ENCODE peak calls at places on chromosomes 5 and 9, in nine cellular contexts. R is osteocyte; H is vagina; N is activated CD8-positive, alpha-beta memory T cell treated with anti-CD3 and anti-CD28 coated beads, Interleukin-2, amount 50 U/mL, for 48 hours; D is H7; Y is NCI-H774; L is stimulated activated CD4-positive, alpha-beta T cell treated with anti-CD3 and anti-CD28 coated beads, Interleukin-1b, Interleukin-23, amount 100 ng/mL, for 24 hours; G is adipocyte; A is activated CD4-positive, alpha-beta T cell treated with anti-CD3 and anti-CD28 coated beads for 24 hours. J is an unnamed sample.

GRCh38 chr9:89684912-89685636 is 80.3 kb downstream of the GADD45G start:
- DNase-seq in R (no peak), H (no peak), N (no peak), D (no peak), Y (no peak), L (no peak), G (no peak), A (no peak), J (no peak)

GRCh38 chr5:72557147-72557501 is 49.9 kb upstream of the ZNF366 start:
- DNase-seq in R (no peak), H (no peak), N (peak), D (no peak), Y (no peak), L (no peak), G (no peak), A (no peak), J (no peak)

GRCh38 chr5:57937501-57937900 is 454.9 kb upstream of the ACTBL2 start:
- DNase-seq in R (no peak), H (no peak), N (no peak), D (no peak), Y (no peak), L (no peak), G (peak), A (no peak), J (no peak)

GRCh38 chr5:141788296-141788980 is 89.8 kb downstream of the PCDH1 start:
- DNase-seq in R (no peak), H (no peak), N (no peak), D (peak), Y (no peak), L (no peak), G (no peak), A (no peak), J (no peak)

GRCh38 chr5:175538576-175538975 is 60.2 kb downstream of the SFXN1 start:
- DNase-seq in R (no peak), H (no peak), N (no peak), D (no peak), Y (no peak), L (no peak), G (no peak), A (no peak), J (no peak)

GRCh38 chr9:135888126-135888765 is 19.1 kb downstream of the CAMSAP1 start:
- DNase-seq in R (no peak), H (no peak), N (no peak), D (no peak), Y (no peak), L (no peak), G (no peak), A (no peak), J (no peak)

GRCh38 chr9:89956331-89956730 is 351.5 kb downstream of the GADD45G start:
- DNase-seq in R (no peak), H (no peak), N (no peak), D (no peak), Y (no peak), L (no peak), G (no peak), A (no peak), J (no peak)

GRCh38 chr5:135095871-135096270 is 61.8 kb upstream of the PITX1 start:
- DNase-seq in R (no peak), H (no peak), N (no peak), D (no peak), Y (no peak), L (no peak), G (no peak), A (no peak), J (no peak)

GRCh38 chr9:4927043-4927471 is 58.0 kb upstream of the JAK2 start:
- DNase-seq in R (no peak), H (no peak), N (no peak), D (peak), Y (no peak), L (no peak), G (peak), A (no peak), J (no peak)

GRCh38 chr9:12426198-12426864 is 266.9 kb upstream of the TYRP1 start:
- DNase-seq in R (no peak), H (no peak), N (no peak), D (peak), Y (no peak), L (no peak), G (peak), A (no peak), J (no peak)

GRCh38 chr5:132557425-132557805 is 638 bp downstream of the RAD50 start:
- DNase-seq in R (no peak), H (no peak), N (peak), D (peak), Y (no peak), L (peak), G (peak), A (no peak), J (peak)

GRCh38 chr9:100324594-100325200 is 28.0 kb downstream of the TEX10 start:
- DNase-seq in R (no peak), H (no peak), N (no peak), D (no peak), Y (no peak), L (no peak), G (peak), A (no peak), J (no peak)

GRCh38 chr5:171310816-171311697 is 2.0 kb downstream of the TLX3 start:
- DNase-seq in R (no peak), H (no peak), N (peak), D (peak), Y (peak), L (no peak), G (peak), A (no peak), J (no peak)

GRCh38 chr5:53422539-53422938 is 57.9 kb upstream of the FST start:
- DNase-seq in R (no peak), H (no peak), N (no peak), D (no peak), Y (no peak), L (no peak), G (no peak), A (no peak), J (no peak)

GRCh38 chr9:12814877-12815237 is 40.0 kb downstream of the LURAP1L start:
- DNase-seq in R (no peak), H (no peak), N (no peak), D (no peak), Y (no peak), L (no peak), G (no peak), A (no peak), J (no peak)

GRCh38 chr5:1899201-1899600 is 16.5 kb upstream of the IRX4 start:
- DNase-seq in R (no peak), H (no peak), N (no peak), D (no peak), Y (no peak), L (no peak), G (no peak), A (no peak), J (no peak)

GRCh38 chr5:59722875-59723274 is 170.7 kb downstream of the PDE4D start:
- DNase-seq in R (no peak), H (no peak), N (no peak), D (no peak), Y (no peak), L (no peak), G (no peak), A (no peak), J (no peak)

GRCh38 chr5:132777209-132778069 is at the start of gene SEPTIN8:
- DNase-seq in R (peak), H (no peak), N (peak), D (peak), Y (peak), L (no peak), G (peak), A (peak), J (peak)

GRCh38 chr5:109567374-109568044 is 122.2 kb upstream of the MAN2A1 start:
- DNase-seq in R (no peak), H (no peak), N (no peak), D (no peak), Y (no peak), L (no peak), G (peak), A (no peak), J (no peak)

GRCh38 chr9:109908459-109909390 is 128.7 kb downstream of the PALM2AKAP2 start:
- DNase-seq in R (no peak), H (no peak), N (no peak), D (no peak), Y (no peak), L (no peak), G (peak), A (no peak), J (no peak)

GRCh38 chr9:129318121-129319075 is 140.3 kb upstream of the IER5L start:
- DNase-seq in R (peak), H (peak), N (peak), D (peak), Y (no peak), L (no peak), G (no peak), A (no peak), J (no peak)

GRCh38 chr9:16278420-16278999 is 592.0 kb downstream of the BNC2 start:
- DNase-seq in R (no peak), H (no peak), N (no peak), D (no peak), Y (no peak), L (no peak), G (peak), A (no peak), J (no peak)

GRCh38 chr5:98320317-98320716 is 453.1 kb upstream of the RGMB start:
- DNase-seq in R (no peak), H (no peak), N (no peak), D (no peak), Y (no peak), L (no peak), G (no peak), A (no peak), J (no peak)

GRCh38 chr5:178994580-178995340 is at the start of gene GRM6:
- DNase-seq in R (peak), H (no peak), N (no peak), D (peak), Y (no peak), L (no peak), G (no peak), A (no peak), J (no peak)

GRCh38 chr5:139709587-139710369 is 61.6 kb downstream of the CXXC5 start:
- DNase-seq in R (peak), H (no peak), N (peak), D (peak), Y (no peak), L (no peak), G (no peak), A (no peak), J (no peak)

GRCh38 chr5:119270121-119270565 is 85.7 kb upstream of the TNFAIP8 start:
- DNase-seq in R (no peak), H (no peak), N (no peak), D (no peak), Y (peak), L (no peak), G (no peak), A (no peak), J (no peak)

GRCh38 chr9:12759767-12760166 is 15.1 kb upstream of the LURAP1L start:
- DNase-seq in R (no peak), H (no peak), N (no peak), D (no peak), Y (peak), L (no peak), G (peak), A (no peak), J (no peak)

GRCh38 chr5:90514520-90514919 is 14.9 kb downstream of the LYSMD3 start:
- DNase-seq in R (no peak), H (no peak), N (no peak), D (no peak), Y (no peak), L (no peak), G (no peak), A (no peak), J (no peak)

GRCh38 chr5:139394123-139394653 is 716 bp downstream of the PROB1 start:
- DNase-seq in R (no peak), H (no peak), N (no peak), D (peak), Y (no peak), L (no peak), G (peak), A (no peak), J (no peak)

GRCh38 chr9:75448281-75448680 is 360.0 kb downstream of the OSTF1 start:
- DNase-seq in R (no peak), H (no peak), N (no peak), D (no peak), Y (no peak), L (no peak), G (no peak), A (no peak), J (no peak)

GRCh38 chr5:94433393-94434149 is 184.8 kb downstream of the KIAA0825 start:
- DNase-seq in R (no peak), H (no peak), N (no peak), D (no peak), Y (peak), L (no peak), G (peak), A (no peak), J (no peak)

GRCh38 chr5:109852371-109853160 is 162.8 kb downstream of the MAN2A1 start:
- DNase-seq in R (no peak), H (no peak), N (no peak), D (no peak), Y (no peak), L (no peak), G (no peak), A (no peak), J (no peak)

GRCh38 chr5:15752886-15753285 is 252.9 kb downstream of the FBXL7 start:
- DNase-seq in R (no peak), H (no peak), N (no peak), D (no peak), Y (no peak), L (no peak), G (peak), A (no peak), J (no peak)

GRCh38 chr9:78609471-78609870 is 312.5 kb downstream of the PSAT1 start:
- DNase-seq in R (no peak), H (no peak), N (no peak), D (no peak), Y (no peak), L (no peak), G (no peak), A (no peak), J (no peak)

GRCh38 chr5:152499816-152500575 is 94.9 kb upstream of the NMUR2 start:
- DNase-seq in R (no peak), H (no peak), N (no peak), D (no peak), Y (no peak), L (no peak), G (no peak), A (no peak), J (no peak)

GRCh38 chr9:35951736-35952135 is 6.2 kb downstream of the OR2S2 start:
- DNase-seq in R (no peak), H (no peak), N (no peak), D (no peak), Y (no peak), L (no peak), G (peak), A (no peak), J (no peak)

J was measured in GM18507.